ENCODE peak calls at places on chromosomes 16 and 17, in eight cellular contexts. W is neural progenitor cell, D is nephron progenitor cell, C is GM10248, B is psoas muscle, S is brain microvascular endothelial cell, Q is IMR-90, Y is body of pancreas. U is an unnamed sample.

GRCh38 chr16:28193530-28194423 is 18.0 kb downstream of the XPO6 start:
- DNase-seq in W (no peak), D (no peak), C (no peak), B (peak), S (peak), Q (peak), Y (no peak), U (no peak)

GRCh38 chr16:54273566-54273965 is 13.0 kb downstream of the IRX3 start:
- DNase-seq in W (no peak), D (no peak), C (no peak), B (no peak), S (no peak), Q (no peak), Y (no peak), U (no peak)

GRCh38 chr16:84294196-84295142 is at the start of gene WFDC1:
- DNase-seq in W (peak), D (peak), C (no peak), B (no peak), S (no peak), Q (peak), Y (no peak), U (no peak)

GRCh38 chr16:1351215-1351581 is 480 bp downstream of the TSR3 start:
- DNase-seq in W (no peak), D (no peak), C (no peak), B (no peak), S (no peak), Q (no peak), Y (no peak), U (no peak)

GRCh38 chr17:45221081-45221996 is at the start of gene FMNL1:
- DNase-seq in W (peak), D (peak), C (peak), B (peak), S (no peak), Q (no peak), Y (no peak), U (peak)

GRCh38 chr16:71461686-71462648 is at the start of gene ZNF23:
- DNase-seq in W (peak), D (peak), C (peak), B (peak), S (peak), Q (peak), Y (peak), U (peak)

GRCh38 chr16:22813946-22814325 is at the start of gene HS3ST2:
- DNase-seq in W (peak), D (peak), C (no peak), B (peak), S (no peak), Q (no peak), Y (peak), U (peak)

GRCh38 chr17:31672161-31672819 is 186.8 kb downstream of the COPRS start:
- DNase-seq in W (no peak), D (no peak), C (no peak), B (no peak), S (no peak), Q (no peak), Y (no peak), U (no peak)

GRCh38 chr17:75488693-75489510 is 26.4 kb downstream of the CASKIN2 start:
- DNase-seq in W (no peak), D (no peak), C (no peak), B (no peak), S (no peak), Q (no peak), Y (no peak), U (no peak)

GRCh38 chr17:75486151-75486550 is 29.2 kb downstream of the CASKIN2 start:
- DNase-seq in W (no peak), D (no peak), C (no peak), B (peak), S (no peak), Q (no peak), Y (no peak), U (no peak)

GRCh38 chr17:75486951-75487350 is 28.4 kb downstream of the CASKIN2 start:
- DNase-seq in W (no peak), D (no peak), C (no peak), B (no peak), S (no peak), Q (no peak), Y (no peak), U (no peak)

GRCh38 chr17:75485688-75486087 is 29.3 kb downstream of the TMEM94 start:
- DNase-seq in W (no peak), D (no peak), C (no peak), B (peak), S (no peak), Q (no peak), Y (no peak), U (no peak)

DNA sequence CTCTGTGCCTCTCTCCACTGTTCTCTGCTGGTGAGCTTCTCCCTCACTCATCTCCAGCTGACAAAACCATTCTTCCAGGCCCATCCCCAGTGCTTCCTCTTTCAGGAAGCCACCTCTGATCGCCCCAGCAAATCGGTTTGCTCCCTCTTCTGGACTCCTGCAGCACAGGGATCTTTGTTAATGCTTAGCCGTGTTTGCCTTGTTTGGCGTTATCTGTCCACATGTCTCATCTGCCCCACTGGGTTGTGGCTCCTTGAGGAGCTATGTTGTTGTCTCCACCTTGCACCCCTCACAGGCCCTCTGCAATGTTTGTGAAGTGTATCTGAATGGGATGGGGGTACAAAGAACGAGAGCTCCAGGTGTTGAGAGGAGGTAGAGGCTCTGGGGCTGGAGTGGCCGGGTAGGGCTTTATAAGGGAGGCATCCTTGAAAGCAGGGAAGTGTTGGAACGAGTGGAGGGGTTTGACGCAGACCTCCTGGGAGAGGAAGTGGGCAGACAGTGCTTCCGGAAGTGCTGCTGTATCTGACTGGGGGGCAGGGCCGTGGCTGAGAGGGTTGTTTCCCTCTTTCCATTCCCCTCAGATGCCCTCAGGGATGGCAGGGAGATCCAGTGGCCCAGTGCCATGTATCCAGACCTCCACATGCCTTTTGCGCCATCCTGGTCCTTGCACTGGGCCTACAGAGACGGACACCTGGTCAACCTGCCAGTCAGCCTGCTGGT is 27.8 kb downstream of the CASKIN2 start:
- DNase-seq in W (no peak), D (no peak), C (peak), B (peak), S (peak), Q (no peak), Y (no peak), U (peak)
- TF ChIP-seq CTCF in W (no peak), D (no peak), C (no peak), B (no peak), S (peak), Q (peak), Y (no peak), U (peak)

GRCh38 chr17:80943346-80944145 is 48.1 kb upstream of the CHMP6 start:
- DNase-seq in W (no peak), D (no peak), C (no peak), B (no peak), S (no peak), Q (no peak), Y (no peak), U (no peak)

GRCh38 chr17:80941171-80941570 is 50.5 kb upstream of the CHMP6 start:
- DNase-seq in W (no peak), D (no peak), C (no peak), B (no peak), S (no peak), Q (no peak), Y (no peak), U (no peak)

GRCh38 chr17:80944326-80944725 is 47.3 kb upstream of the CHMP6 start:
- DNase-seq in W (no peak), D (no peak), C (no peak), B (no peak), S (no peak), Q (no peak), Y (no peak), U (no peak)

GRCh38 chr17:80941743-80942211 is 49.9 kb upstream of the CHMP6 start:
- DNase-seq in W (no peak), D (no peak), C (no peak), B (no peak), S (no peak), Q (peak), Y (no peak), U (no peak)

DNA sequence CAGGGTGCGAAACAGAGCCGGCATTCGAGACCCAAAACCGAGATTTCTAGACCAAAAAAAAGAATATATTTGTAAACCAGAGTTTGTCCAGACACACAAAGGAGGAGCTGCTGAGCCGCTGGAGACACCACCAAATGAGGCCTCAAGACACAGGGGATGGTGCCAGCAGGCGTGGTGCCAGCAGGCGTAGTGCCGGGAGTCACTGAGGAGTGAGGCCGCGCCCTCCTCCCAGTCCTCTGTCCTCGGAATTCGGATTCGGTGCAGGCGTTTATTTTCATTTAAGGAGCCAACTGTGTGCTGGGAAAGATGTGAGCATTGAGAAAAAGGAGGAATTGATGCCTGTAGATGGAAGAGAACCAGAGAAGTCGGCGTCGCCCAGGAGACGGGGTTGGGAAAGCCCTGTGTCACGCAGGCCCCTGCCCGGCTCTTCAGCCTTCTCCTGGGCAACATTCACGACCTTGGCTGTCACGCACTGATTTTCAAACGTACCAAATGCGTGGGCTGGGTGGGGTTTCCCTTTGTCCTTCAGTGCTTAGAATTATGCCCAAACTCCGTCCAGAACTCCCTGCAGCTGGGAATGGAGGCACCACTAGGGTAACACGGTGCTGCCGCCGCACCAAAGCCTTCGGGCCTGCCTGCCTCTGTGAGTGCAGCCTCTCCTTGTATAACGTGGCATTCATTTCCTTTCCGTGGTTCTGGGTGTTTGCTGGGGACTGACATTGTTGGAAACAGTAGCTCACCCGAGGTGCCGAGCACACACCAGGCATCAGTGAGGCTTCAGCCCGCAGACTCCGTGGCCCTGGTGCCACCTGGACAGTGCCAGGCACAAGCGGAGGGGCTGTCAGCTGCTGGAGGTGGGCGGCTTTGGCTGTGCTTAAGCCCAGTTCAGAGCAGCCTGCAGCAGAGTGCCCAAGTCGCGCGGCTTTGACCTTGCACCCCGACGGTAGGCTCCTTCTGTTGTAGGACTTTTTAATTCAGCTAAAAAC is 49.0 kb upstream of the CHMP6 start:
- DNase-seq in W (no peak), D (no peak), C (no peak), B (peak), S (peak), Q (peak), Y (peak), U (no peak)
- TF ChIP-seq CTCF in W (no peak), D (no peak), C (no peak), B (no peak), S (no peak), Q (peak), Y (no peak), U (no peak)

GRCh38 chr17:1713878-1714487 is 3.8 kb upstream of the TLCD2 start:
- DNase-seq in W (peak), D (peak), C (no peak), B (no peak), S (no peak), Q (peak), Y (peak), U (no peak)
- TF ChIP-seq CTCF in W (peak), D (peak), C (peak), B (peak), S (peak), Q (peak), Y (peak), U (peak)

DNA sequence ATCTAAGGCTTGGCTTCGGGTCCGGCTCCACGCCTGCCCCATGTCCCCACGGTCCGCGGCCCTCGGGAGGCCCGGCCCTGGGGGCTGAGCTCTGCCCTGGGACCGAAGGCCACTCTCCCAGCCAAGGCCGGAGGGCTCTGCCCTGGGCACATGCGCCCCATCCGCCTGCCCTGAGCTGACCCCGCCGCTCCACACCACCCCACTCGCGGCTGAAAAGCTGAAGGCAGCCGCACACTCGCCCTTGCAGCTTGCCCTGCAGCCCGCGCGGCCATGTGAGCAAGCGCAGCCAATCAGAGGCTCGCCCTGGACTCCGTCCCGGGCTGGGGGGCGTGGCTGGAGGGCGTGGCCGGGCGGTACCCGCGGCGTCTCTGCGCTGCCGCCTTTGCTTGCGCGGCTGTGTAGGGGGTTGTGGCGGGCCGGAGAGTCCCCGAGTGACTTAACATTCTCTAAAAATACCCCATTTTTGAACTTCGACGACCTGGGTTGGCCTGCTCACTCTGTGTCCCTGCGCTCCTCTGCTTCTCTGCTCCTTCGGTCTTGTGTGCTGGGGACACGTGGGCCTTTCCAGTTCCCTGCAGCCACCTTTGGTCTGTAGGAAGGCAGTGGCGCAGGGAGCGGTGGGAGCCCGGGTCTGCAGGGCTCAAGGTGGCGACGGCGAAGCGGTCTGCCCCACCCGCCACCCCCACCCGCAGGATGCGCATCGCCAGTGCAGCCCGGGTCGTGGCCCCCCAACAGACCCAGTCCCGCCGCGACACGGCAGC is 8.8 kb upstream of the MAP2K3 start:
- DNase-seq in W (peak), D (peak), C (peak), B (peak), S (peak), Q (peak), Y (peak), U (peak)
- TF ChIP-seq CTCF in W (no peak), D (no peak), C (no peak), B (peak), S (no peak), Q (no peak), Y (no peak), U (no peak)

GRCh38 chr17:43389022-43389947 is 9.5 kb upstream of the ARL4D start:
- DNase-seq in W (peak), D (peak), C (peak), B (peak), S (peak), Q (peak), Y (peak), U (peak)
- TF ChIP-seq CTCF in W (peak), D (peak), C (peak), B (peak), S (peak), Q (peak), Y (peak), U (peak)

GRCh38 chr17:76458580-76459490 is 5.9 kb upstream of the UBE2O start:
- DNase-seq in W (peak), D (peak), C (peak), B (no peak), S (peak), Q (peak), Y (peak), U (peak)
- TF ChIP-seq CTCF in W (peak), D (peak), C (peak), B (peak), S (peak), Q (peak), Y (no peak), U (peak)

GRCh38 chr17:81553018-81553615 is 964 bp upstream of the FAAP100 start:
- DNase-seq in W (peak), D (peak), C (peak), B (peak), S (peak), Q (peak), Y (peak), U (peak)
- TF ChIP-seq CTCF in W (peak), D (no peak), C (peak), B (no peak), S (no peak), Q (no peak), Y (no peak), U (peak)

GRCh38 chr16:89599451-89599858 is 14.0 kb upstream of the DPEP1 start:
- DNase-seq in W (peak), D (peak), C (peak), B (no peak), S (no peak), Q (no peak), Y (peak), U (peak)
- TF ChIP-seq CTCF in W (peak), D (peak), C (peak), B (no peak), S (peak), Q (peak), Y (no peak), U (peak)